ENCODE peak calls at places on chromosomes 1 and 21, in seven cellular contexts. One of them, this sample, is unnamed.

GRCh38 chr1:232123775-232124659 is 497.4 kb downstream of the DISC1 start:
- DNase-seq in AG04449: no peak
- DNase-seq in iPS DF 19.7: no peak
- DNase-seq in gastrocnemius medialis: no peak
- DNase-seq in activated T-cell treated with anti-CD3 and anti-CD28 coated beads, Interleukin-2, amount 50 U/mL, for 1 hour: no peak
- DNase-seq in AG08396: no peak
- DNase-seq in occipital lobe: no peak
- DNase-seq in this sample: no peak

GRCh38 chr1:1895456-1896333 is 4.8 kb upstream of the GNB1 start:
- DNase-seq in AG04449: no peak
- DNase-seq in iPS DF 19.7: no peak
- DNase-seq in gastrocnemius medialis: no peak
- DNase-seq in activated T-cell treated with anti-CD3 and anti-CD28 coated beads, Interleukin-2, amount 50 U/mL, for 1 hour: no peak
- DNase-seq in AG08396: no peak
- DNase-seq in occipital lobe: no peak
- DNase-seq in this sample: no peak

GRCh38 chr21:22855581-22855980 is 1857.4 kb downstream of the NCAM2 start:
- DNase-seq in AG04449: no peak
- DNase-seq in iPS DF 19.7: no peak
- DNase-seq in gastrocnemius medialis: no peak
- DNase-seq in activated T-cell treated with anti-CD3 and anti-CD28 coated beads, Interleukin-2, amount 50 U/mL, for 1 hour: no peak
- DNase-seq in AG08396: no peak
- DNase-seq in occipital lobe: no peak
- DNase-seq in this sample: no peak

GRCh38 chr1:31595836-31596736 is 19.8 kb downstream of the TINAGL1 start:
- DNase-seq in AG04449: no peak
- DNase-seq in iPS DF 19.7: no peak
- DNase-seq in gastrocnemius medialis: no peak
- DNase-seq in activated T-cell treated with anti-CD3 and anti-CD28 coated beads, Interleukin-2, amount 50 U/mL, for 1 hour: no peak
- DNase-seq in AG08396: no peak
- DNase-seq in occipital lobe: no peak
- DNase-seq in this sample: peak

GRCh38 chr21:41631564-41632461 is 123.9 kb upstream of the TMPRSS2 start:
- DNase-seq in AG04449: no peak
- DNase-seq in iPS DF 19.7: no peak
- DNase-seq in gastrocnemius medialis: no peak
- DNase-seq in activated T-cell treated with anti-CD3 and anti-CD28 coated beads, Interleukin-2, amount 50 U/mL, for 1 hour: no peak
- DNase-seq in AG08396: no peak
- DNase-seq in occipital lobe: no peak
- DNase-seq in this sample: no peak

GRCh38 chr1:93093332-93094006 is 14.4 kb downstream of the MTF2 start:
- DNase-seq in AG04449: no peak
- DNase-seq in iPS DF 19.7: no peak
- DNase-seq in gastrocnemius medialis: no peak
- DNase-seq in activated T-cell treated with anti-CD3 and anti-CD28 coated beads, Interleukin-2, amount 50 U/mL, for 1 hour: no peak
- DNase-seq in AG08396: no peak
- DNase-seq in occipital lobe: no peak
- DNase-seq in this sample: no peak

GRCh38 chr21:46165099-46165498 is 9.7 kb upstream of the FTCD start:
- DNase-seq in AG04449: no peak
- DNase-seq in iPS DF 19.7: no peak
- DNase-seq in gastrocnemius medialis: no peak
- DNase-seq in activated T-cell treated with anti-CD3 and anti-CD28 coated beads, Interleukin-2, amount 50 U/mL, for 1 hour: no peak
- DNase-seq in AG08396: no peak
- DNase-seq in occipital lobe: no peak
- DNase-seq in this sample: no peak

GRCh38 chr1:17919525-17920439 is 164.6 kb downstream of the ACTL8 start:
- DNase-seq in AG04449: no peak
- DNase-seq in iPS DF 19.7: no peak
- DNase-seq in gastrocnemius medialis: no peak
- DNase-seq in activated T-cell treated with anti-CD3 and anti-CD28 coated beads, Interleukin-2, amount 50 U/mL, for 1 hour: no peak
- DNase-seq in AG08396: peak
- DNase-seq in occipital lobe: peak
- DNase-seq in this sample: peak

GRCh38 chr1:160830321-160831153 is 32.1 kb downstream of the CD244 start:
- DNase-seq in AG04449: no peak
- DNase-seq in iPS DF 19.7: peak
- DNase-seq in gastrocnemius medialis: no peak
- DNase-seq in activated T-cell treated with anti-CD3 and anti-CD28 coated beads, Interleukin-2, amount 50 U/mL, for 1 hour: peak
- DNase-seq in AG08396: peak
- DNase-seq in occipital lobe: no peak
- DNase-seq in this sample: peak

GRCh38 chr21:43988016-43988415 is 24.1 kb upstream of the TRAPPC10 start:
- DNase-seq in AG04449: no peak
- DNase-seq in iPS DF 19.7: no peak
- DNase-seq in gastrocnemius medialis: no peak
- DNase-seq in activated T-cell treated with anti-CD3 and anti-CD28 coated beads, Interleukin-2, amount 50 U/mL, for 1 hour: no peak
- DNase-seq in AG08396: no peak
- DNase-seq in occipital lobe: no peak
- DNase-seq in this sample: no peak

GRCh38 chr1:94101613-94101940 is 19.4 kb downstream of the ABCA4 start:
- DNase-seq in AG04449: no peak
- DNase-seq in iPS DF 19.7: no peak
- DNase-seq in gastrocnemius medialis: no peak
- DNase-seq in activated T-cell treated with anti-CD3 and anti-CD28 coated beads, Interleukin-2, amount 50 U/mL, for 1 hour: no peak
- DNase-seq in AG08396: no peak
- DNase-seq in occipital lobe: no peak
- DNase-seq in this sample: no peak